ENCODE peak calls at places on chromosome 1, in six cellular contexts. A is IMR-90, D is H1, Z is mesendoderm, Y is mesenchymal stem cell, L is trophoblast cell. K is an unnamed sample.
A peak's percentile ranks its signal among the peaks of the same experiment; 100 is the strongest.

GRCh38 chr1:151720190-151720953 is 950 bp upstream of the RIIAD1 start:
- DNase-seq in Y (peak; percentile 52), L (no peak), A (peak; percentile 22), D (no peak), Z (no peak), K (no peak)

GRCh38 chr1:48208251-48208650 is 14.3 kb upstream of the SLC5A9 start:
- DNase-seq in A (no peak), D (no peak), L (no peak), Z (peak; percentile 60), Y (no peak), K (peak; percentile 84)

GRCh38 chr1:185245466-185245865 is 71.6 kb downstream of the IVNS1ABP start:
- DNase-seq in L (peak; percentile 18), Y (no peak), Z (no peak), D (no peak), A (no peak), K (no peak)

GRCh38 chr1:248886237-248886895 is 19.7 kb upstream of the PGBD2 start:
- DNase-seq in L (no peak), A (peak; percentile 48), Y (no peak), Z (peak; percentile 28), D (no peak), K (no peak)

GRCh38 chr1:3319874-3320245 is 134.6 kb upstream of the ARHGEF16 start:
- DNase-seq in A (peak; percentile 49), D (peak; percentile 34), L (peak; percentile 48), Z (peak; percentile 90), Y (peak; percentile 43), K (peak; percentile 86)

GRCh38 chr1:91920001-91920400 is 29.2 kb upstream of the BRDT start:
- DNase-seq in D (no peak), A (no peak), Z (no peak), Y (no peak), L (peak; percentile 80), K (no peak)

GRCh38 chr1:244704107-244704506 is 51.2 kb downstream of the DESI2 start:
- DNase-seq in Z (no peak), Y (no peak), D (no peak), A (no peak), L (no peak), K (no peak)

GRCh38 chr1:161900155-161900554 is 123.5 kb downstream of the OLFML2B start:
- DNase-seq in Z (no peak), L (no peak), A (no peak), D (no peak), Y (no peak), K (no peak)

GRCh38 chr1:240611619-240612490 is at the start of gene GREM2:
- DNase-seq in L (peak; percentile 21), A (peak; percentile 95), Y (peak; percentile 97), Z (peak; percentile 75), D (no peak), K (peak; percentile 74)

DNA sequence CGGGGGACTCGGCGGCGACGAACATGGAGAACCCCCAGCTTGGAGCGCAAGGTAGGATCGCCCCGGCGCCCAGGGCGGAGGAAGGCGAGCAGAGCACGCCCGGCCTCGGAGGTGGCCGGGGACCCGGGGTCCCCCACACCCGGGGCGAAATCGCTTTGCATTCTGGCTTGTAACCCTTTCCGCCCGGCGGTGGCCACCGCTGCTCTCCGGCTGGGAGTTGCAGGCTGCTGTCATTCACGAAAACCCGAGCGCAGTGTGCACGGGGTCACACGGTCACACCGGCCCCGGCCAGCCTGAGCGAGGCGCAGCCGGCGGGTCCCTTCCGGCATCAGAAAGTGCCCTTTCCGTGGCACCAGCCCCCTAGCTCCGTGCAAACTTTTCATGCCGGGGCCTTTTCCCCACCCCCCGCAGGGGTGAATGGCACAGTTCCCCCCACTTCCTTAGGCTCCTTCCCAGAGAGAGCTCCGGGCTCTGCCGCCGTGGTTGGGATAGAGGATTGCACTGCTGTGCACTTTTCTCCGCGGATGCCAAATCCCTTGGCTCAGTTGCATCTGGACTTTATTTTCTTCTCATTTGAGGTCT is 779 bp downstream of the KAZN start:
- DNase-seq in A (no peak), Z (peak; percentile 60), Y (no peak), D (no peak), L (peak; percentile 10), K (peak; percentile 43)
- H2BK5ac ChIP-seq in A (no peak overlapping the region), Z (no peak overlapping the region), Y (no peak overlapping the region), D (no peak overlapping the region), L (peak overlapping the region; percentile 96), K (no peak overlapping the region)

DNA sequence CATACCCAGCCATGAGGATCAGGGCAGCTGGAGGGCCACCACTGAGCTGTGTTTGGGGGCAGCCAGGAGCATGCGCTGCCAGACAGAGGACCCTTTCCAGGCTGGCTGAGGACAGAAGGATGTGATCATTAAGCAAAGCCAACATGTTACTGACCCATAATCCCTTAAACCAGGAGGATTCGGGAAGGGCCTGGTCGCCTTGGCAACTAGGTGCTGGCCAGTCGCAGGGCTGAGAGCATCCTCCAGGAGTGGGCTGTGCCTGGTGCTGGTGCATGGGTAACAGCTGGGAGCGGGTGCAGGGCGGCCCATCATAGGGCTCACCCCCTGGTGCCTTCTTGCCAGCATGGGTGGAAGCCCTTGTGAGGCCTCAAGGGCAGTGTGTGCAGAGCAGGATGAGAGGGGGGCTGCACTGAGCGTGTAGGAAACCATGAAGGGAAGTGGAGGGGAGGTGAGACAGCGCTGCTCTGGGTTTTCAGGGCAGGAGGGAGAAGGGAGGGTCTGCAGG is 17.2 kb downstream of the CDK18 start:
- DNase-seq in A (no peak), L (no peak), Z (no peak), D (no peak), Y (no peak), K (no peak)
- H3K23ac ChIP-seq in A (no peak overlapping the region), L (no peak overlapping the region), Z (no peak overlapping the region), D (no peak overlapping the region), Y (no peak overlapping the region), K (no peak overlapping the region)

DNA sequence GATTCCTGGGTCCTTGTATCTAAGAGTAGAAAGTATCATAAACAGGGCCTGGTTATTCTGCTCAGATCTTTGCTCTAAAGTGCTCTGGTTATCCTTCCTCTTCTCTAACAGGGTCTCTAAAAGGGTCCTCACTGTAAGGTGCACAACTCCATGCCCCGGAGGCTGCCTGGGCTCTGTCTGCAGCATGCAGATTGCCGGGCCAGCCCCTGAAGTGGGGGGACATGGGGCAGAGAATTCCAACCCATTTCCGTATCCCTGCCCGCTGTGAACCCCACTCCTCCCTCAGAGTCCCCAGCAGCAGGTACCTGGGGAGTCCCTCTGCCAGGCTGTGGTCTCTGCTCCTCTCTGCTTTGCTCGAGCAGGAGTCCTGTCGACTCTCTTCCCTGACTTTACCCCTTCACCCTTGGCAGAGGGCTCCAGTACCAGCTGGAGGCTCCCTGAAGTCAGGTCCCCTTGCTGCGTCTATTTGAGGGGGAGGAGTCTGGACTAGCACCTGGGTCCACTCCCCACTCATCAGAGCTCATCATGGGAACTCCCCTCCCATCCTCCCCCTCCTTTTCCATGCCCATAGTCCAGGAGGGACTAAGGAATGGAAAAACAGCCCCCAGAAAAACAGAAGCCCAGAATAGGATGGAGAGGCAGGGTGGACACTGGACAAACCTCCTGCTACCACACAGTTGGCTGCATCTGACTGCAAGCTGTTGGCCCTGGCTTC is 12.1 kb downstream of the BLACAT1 start:
- DNase-seq in Y (no peak), Z (no peak), L (no peak), A (no peak), D (no peak), K (no peak)
- H2BK5ac ChIP-seq in Y (no peak overlapping the region), Z (no peak overlapping the region), L (no peak overlapping the region), A (no peak overlapping the region), D (peak overlapping the region; percentile 99), K (no peak overlapping the region)

DNA sequence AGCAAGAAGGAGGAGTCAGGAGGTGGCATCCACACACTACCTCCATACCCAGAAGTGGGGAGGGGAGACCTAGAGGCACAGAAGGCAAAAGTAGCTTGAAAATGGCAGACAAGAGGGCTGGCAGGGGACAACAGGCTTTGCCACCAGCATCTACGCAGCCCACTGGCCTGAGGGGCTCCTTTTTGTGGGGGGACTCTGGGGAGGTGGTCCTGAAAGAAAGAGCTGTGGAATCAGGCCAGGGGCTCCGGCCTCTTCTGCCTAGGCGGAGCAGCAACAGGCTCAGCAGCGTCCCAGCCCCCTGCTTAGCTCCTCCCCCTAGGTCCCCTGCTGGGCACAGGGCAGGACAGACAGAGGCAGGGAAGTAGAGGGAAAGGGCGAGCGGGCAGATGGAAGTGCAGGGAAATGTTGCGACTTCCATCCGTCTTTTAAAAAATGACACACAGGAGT is 9.9 kb upstream of the LEFTY2 start:
- DNase-seq in A (no peak), Z (peak; percentile 74), Y (no peak), L (no peak), D (no peak), K (peak; percentile 88)
- H3K23ac ChIP-seq in A (no peak overlapping the region), Z (no peak overlapping the region), Y (no peak overlapping the region), L (no peak overlapping the region), D (no peak overlapping the region), K (no peak overlapping the region)

GRCh38 chr1:163076044-163076443 is 6.9 kb downstream of the RGS4 start:
- DNase-seq in L (no peak), D (no peak), Z (no peak), Y (no peak), A (no peak), K (no peak)
- H2BK5ac ChIP-seq in L (no peak overlapping the region), D (no peak overlapping the region), Z (no peak overlapping the region), Y (no peak overlapping the region), A (no peak overlapping the region), K (no peak overlapping the region)

GRCh38 chr1:205017766-205018165 is 25.2 kb upstream of the CNTN2 start:
- DNase-seq in L (no peak), Z (no peak), A (no peak), Y (no peak), D (no peak), K (no peak)
- H3K23ac ChIP-seq in L (no peak overlapping the region), Z (no peak overlapping the region), A (no peak overlapping the region), Y (no peak overlapping the region), D (no peak overlapping the region), K (no peak overlapping the region)

DNA sequence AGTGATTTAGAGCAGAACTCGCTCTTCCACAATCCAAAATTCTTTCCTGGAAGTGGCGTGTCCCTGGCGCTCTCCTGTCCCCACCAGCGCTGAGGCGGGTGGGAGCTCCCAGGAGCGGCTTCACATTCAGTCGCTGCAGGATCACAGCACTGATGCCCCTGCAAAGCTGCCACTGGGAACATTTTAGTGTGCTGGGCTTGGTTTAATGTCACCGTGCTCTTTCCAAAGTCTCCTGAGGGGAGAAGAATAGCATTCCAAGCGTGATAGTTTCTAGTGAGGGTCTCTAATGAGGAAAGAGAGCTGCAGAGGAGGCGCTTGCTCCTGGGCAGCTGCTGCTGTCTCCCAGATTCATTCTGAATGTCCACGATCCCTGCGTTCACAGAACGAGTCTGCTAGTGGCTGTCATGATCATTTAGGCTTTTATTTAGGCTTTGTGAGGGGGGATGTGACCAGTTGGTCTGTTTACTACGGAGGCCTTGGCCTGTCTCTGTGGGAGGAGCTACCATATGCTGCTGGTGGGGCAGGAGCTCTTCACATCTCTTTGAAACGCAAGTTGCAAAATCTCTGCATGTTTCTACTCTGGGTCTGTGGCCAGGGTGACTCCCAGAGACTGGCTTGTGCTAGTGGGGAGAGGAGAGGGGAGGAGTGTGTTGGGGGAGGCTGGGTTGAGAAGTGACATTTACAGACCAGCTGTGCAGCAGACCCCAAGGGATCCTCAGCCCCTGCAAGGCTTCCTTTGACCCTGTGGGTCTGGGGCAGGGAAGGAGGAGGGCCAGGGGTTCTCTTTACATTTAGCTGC is 23.4 kb downstream of the OLFML3 start:
- DNase-seq in Y (peak; percentile 80), Z (peak; percentile 62), A (no peak), D (no peak), L (peak; percentile 57), K (peak; percentile 46)
- H2BK5ac ChIP-seq in Y (no peak overlapping the region), Z (no peak overlapping the region), A (no peak overlapping the region), D (peak overlapping the region; percentile 27), L (no peak overlapping the region), K (no peak overlapping the region)

GRCh38 chr1:19011832-19012231 is 55.4 kb upstream of the IFFO2 start:
- DNase-seq in Z (peak; percentile 21), L (peak; percentile 39), A (no peak), Y (peak; percentile 26), D (no peak), K (no peak)
- H3K23ac ChIP-seq in Z (no peak overlapping the region), L (peak overlapping the region; percentile 59), A (peak overlapping the region; percentile 51), Y (no peak overlapping the region), D (no peak overlapping the region), K (no peak overlapping the region)

K was measured in H9.